ENCODE peak calls at places on chromosomes 2 and 18, in ten cellular contexts. S is endodermal cell; T is hepatocyte; Y is heart left ventricle; N is coronary artery; U is CD8-positive, alpha-beta T cell; I is BJ; V is HFF-Myc; Q is HFFc6; W is adrenal gland. D is an unnamed sample.

GRCh38 chr2:157336137-157336721 is 10.6 kb upstream of the ERMN start:
- DNase-seq in S (peak; percentile 69), T (peak; percentile 53), Y (peak; percentile 18), N (no peak), U (peak; percentile 32), I (no peak), V (peak; percentile 14), Q (peak; percentile 44), W (peak; percentile 24), D (no peak)

GRCh38 chr18:50053142-50053541 is 141.8 kb downstream of the MYO5B start:
- DNase-seq in S (no peak), T (no peak), Y (no peak), N (no peak), U (no peak), I (no peak), V (no peak), Q (no peak), W (no peak), D (no peak)

GRCh38 chr18:77071711-77072292 is 60.8 kb downstream of the MBP start:
- DNase-seq in S (no peak), T (peak; percentile 69), Y (no peak), N (no peak), U (no peak), I (peak; percentile 60), V (peak; percentile 52), Q (peak; percentile 88), W (no peak), D (peak; percentile 28)

GRCh38 chr18:39489426-39489825 is 1923.8 kb upstream of the CELF4 start:
- DNase-seq in S (no peak), T (no peak), Y (no peak), N (no peak), U (no peak), I (no peak), V (no peak), Q (no peak), W (no peak), D (no peak)

GRCh38 chr18:41756141-41756540 is 198.9 kb upstream of the PIK3C3 start:
- DNase-seq in S (no peak), T (no peak), Y (no peak), N (no peak), U (no peak), I (peak; percentile 9), V (no peak), Q (no peak), W (no peak), D (no peak)

GRCh38 chr18:9771261-9771976 is 63.3 kb downstream of the RAB31 start:
- DNase-seq in S (peak; percentile 98), T (peak; percentile 78), Y (peak; percentile 85), N (peak; percentile 88), U (peak; percentile 17), I (no peak), V (peak; percentile 21), Q (peak; percentile 28), W (peak; percentile 88), D (peak; percentile 19)

GRCh38 chr2:167135691-167136090 is 247.4 kb downstream of the XIRP2 start:
- DNase-seq in S (no peak), T (no peak), Y (no peak), N (no peak), U (no peak), I (no peak), V (no peak), Q (no peak), W (no peak), D (no peak)

GRCh38 chr2:21148718-21149117 is 24.9 kb downstream of the TDRD15 start:
- DNase-seq in S (no peak), T (no peak), Y (no peak), N (no peak), U (no peak), I (no peak), V (no peak), Q (no peak), W (no peak), D (no peak)

GRCh38 chr18:13216092-13216582 is 2.4 kb upstream of the LDLRAD4 start:
- DNase-seq in S (peak; percentile 82), T (peak; percentile 84), Y (peak; percentile 70), N (peak; percentile 89), U (peak; percentile 30), I (peak; percentile 7), V (peak; percentile 27), Q (peak; percentile 38), W (peak; percentile 76), D (peak; percentile 27)

GRCh38 chr2:188279093-188279445 is 12.6 kb upstream of the GULP1 start:
- DNase-seq in S (no peak), T (no peak), Y (no peak), N (no peak), U (no peak), I (no peak), V (no peak), Q (no peak), W (no peak), D (no peak)

GRCh38 chr2:31893093-31893492 is 117.7 kb downstream of the MEMO1 start:
- DNase-seq in S (no peak), T (no peak), Y (no peak), N (no peak), U (no peak), I (no peak), V (no peak), Q (no peak), W (no peak), D (no peak)

GRCh38 chr2:217429981-217430500 is 570.2 kb upstream of the TNP1 start:
- DNase-seq in S (no peak), T (no peak), Y (no peak), N (no peak), U (no peak), I (no peak), V (no peak), Q (no peak), W (no peak), D (no peak)

GRCh38 chr2:184554736-184555135 is 43.6 kb upstream of the ZNF804A start:
- DNase-seq in S (no peak), T (no peak), Y (no peak), N (no peak), U (no peak), I (peak; percentile 16), V (no peak), Q (no peak), W (no peak), D (no peak)

GRCh38 chr2:215775106-215775505 is 238.2 kb downstream of the MREG start:
- DNase-seq in S (no peak), T (no peak), Y (no peak), N (no peak), U (no peak), I (no peak), V (no peak), Q (no peak), W (no peak), D (no peak)

GRCh38 chr2:225326969-225327368 is 72.5 kb upstream of the NYAP2 start:
- DNase-seq in S (peak; percentile 52), T (no peak), Y (no peak), N (no peak), U (no peak), I (no peak), V (no peak), Q (no peak), W (no peak), D (no peak)

GRCh38 chr2:6926071-6926732 is 9.0 kb downstream of the RNF144A start:
- DNase-seq in S (no peak), T (no peak), Y (no peak), N (no peak), U (no peak), I (no peak), V (no peak), Q (no peak), W (no peak), D (no peak)

GRCh38 chr2:35501076-35501475 is 854.5 kb upstream of the CRIM1 start:
- DNase-seq in S (no peak), T (no peak), Y (no peak), N (no peak), U (no peak), I (no peak), V (no peak), Q (no peak), W (no peak), D (no peak)

GRCh38 chr18:24214913-24215312 is 76.1 kb downstream of the CABYR start:
- DNase-seq in S (no peak), T (no peak), Y (no peak), N (no peak), U (no peak), I (no peak), V (no peak), Q (no peak), W (no peak), D (no peak)

GRCh38 chr2:64899081-64899865 is 89.9 kb upstream of the SLC1A4 start:
- DNase-seq in S (no peak), T (no peak), Y (no peak), N (no peak), U (no peak), I (no peak), V (no peak), Q (no peak), W (no peak), D (no peak)

GRCh38 chr2:16487686-16488085 is 177.9 kb downstream of the CYRIA start:
- DNase-seq in S (peak; percentile 52), T (peak; percentile 66), Y (peak; percentile 10), N (no peak), U (no peak), I (no peak), V (no peak), Q (no peak), W (peak; percentile 23), D (peak; percentile 21)

GRCh38 chr2:54655051-54655809 is 68.2 kb upstream of the EML6 start:
- DNase-seq in S (peak; percentile 29), T (no peak), Y (no peak), N (no peak), U (no peak), I (no peak), V (no peak), Q (no peak), W (no peak), D (no peak)

GRCh38 chr2:211216221-211216620 is 659.8 kb downstream of the CPS1 start:
- DNase-seq in S (no peak), T (no peak), Y (no peak), N (no peak), U (no peak), I (no peak), V (no peak), Q (no peak), W (no peak), D (no peak)
- TF ChIP-seq CTCF in S (peak; percentile 83), T (peak; percentile 43), Y (no peak), N (no peak), U (no peak), I (no peak), V (no peak), Q (peak; percentile 12), W (no peak), D (peak; percentile 54)

GRCh38 chr2:120554625-120555032 is 181.0 kb upstream of the GLI2 start:
- DNase-seq in S (no peak), T (no peak), Y (no peak), N (no peak), U (no peak), I (no peak), V (no peak), Q (no peak), W (no peak), D (no peak)
- TF ChIP-seq CTCF in S (no peak), T (no peak), Y (no peak), N (no peak), U (no peak), I (no peak), V (no peak), Q (no peak), W (no peak), D (no peak)

GRCh38 chr2:170770304-170771048 is at the start of gene ERICH2:
- DNase-seq in S (peak; percentile 96), T (peak; percentile 93), Y (peak; percentile 67), N (peak; percentile 82), U (peak; percentile 47), I (no peak), V (peak; percentile 17), Q (peak; percentile 11), W (peak; percentile 87), D (peak; percentile 40)
- TF ChIP-seq CTCF in S (peak; percentile 58), T (peak; percentile 26), Y (no peak), N (no peak), U (no peak), I (peak; percentile 39), V (no peak), Q (no peak), W (no peak), D (peak; percentile 25)

GRCh38 chr2:95207111-95207961 is at the start of gene ZNF892:
- DNase-seq in S (peak; percentile 99), T (peak; percentile 95), Y (peak; percentile 91), N (peak; percentile 92), U (peak; percentile 70), I (peak; percentile 44), V (peak; percentile 63), Q (peak; percentile 79), W (peak; percentile 85), D (peak; percentile 86)
- TF ChIP-seq CTCF in S (peak; percentile 48), T (peak; percentile 54), Y (peak; percentile 53), N (no peak), U (no peak), I (peak; percentile 42), V (peak; percentile 28), Q (peak; percentile 46), W (peak; percentile 29), D (peak; percentile 67)